ENCODE peak calls at places on chromosome 16, in four cellular contexts. F, L, E and O are unnamed samples.

GRCh38 chr16:50901062-50901461 is 159.2 kb downstream of the CYLD start:
- DNase-seq in F (no peak), L (no peak), E (no peak), O (no peak)

GRCh38 chr16:68564367-68564985 is 25.4 kb downstream of the ZFP90 start:
- DNase-seq in F (no peak), L (no peak), E (no peak), O (no peak)

GRCh38 chr16:49292413-49292812 is 10.8 kb upstream of the CBLN1 start:
- DNase-seq in F (no peak), L (no peak), E (no peak), O (no peak)

GRCh38 chr16:85137323-85138072 is 25.2 kb upstream of the CIBAR2 start:
- DNase-seq in F (no peak), L (no peak), E (peak; percentile 51), O (no peak)

GRCh38 chr16:73019456-73020362 is 28.2 kb downstream of the ZFHX3 start:
- DNase-seq in F (no peak), L (no peak), E (peak; percentile 7), O (peak; percentile 45)

GRCh38 chr16:79893445-79893844 is 292.9 kb upstream of the MAF start:
- DNase-seq in F (no peak), L (no peak), E (no peak), O (no peak)

GRCh38 chr16:12340151-12340733 is 363.7 kb downstream of the SNX29 start:
- DNase-seq in F (peak; percentile 72), L (no peak), E (peak; percentile 50), O (peak; percentile 55)

GRCh38 chr16:88938933-88939813 is 37.8 kb downstream of the CBFA2T3 start:
- DNase-seq in F (no peak), L (no peak), E (no peak), O (no peak)

GRCh38 chr16:23689442-23690187 is 10.9 kb downstream of the PLK1 start:
- DNase-seq in F (no peak), L (no peak), E (no peak), O (no peak)

GRCh38 chr16:53892155-53892554 is 188.2 kb downstream of the FTO start:
- DNase-seq in F (peak; percentile 61), L (no peak), E (peak; percentile 66), O (peak; percentile 22)

GRCh38 chr16:53891409-53892139 is 187.6 kb downstream of the FTO start:
- DNase-seq in F (no peak), L (no peak), E (no peak), O (no peak)

GRCh38 chr16:53896711-53897110 is 192.8 kb downstream of the FTO start:
- DNase-seq in F (no peak), L (no peak), E (no peak), O (no peak)

GRCh38 chr16:53898993-53899392 is 195.0 kb downstream of the FTO start:
- DNase-seq in F (no peak), L (no peak), E (no peak), O (no peak)

GRCh38 chr16:53893731-53894435 is 189.9 kb downstream of the FTO start:
- DNase-seq in F (no peak), L (no peak), E (no peak), O (no peak)
- TF ChIP-seq EGR1 in F (no peak), L (no peak), E (no peak), O (no peak)

GRCh38 chr16:8944113-8944765 is 19.5 kb downstream of the USP7 start:
- DNase-seq in F (no peak), L (peak; percentile 58), E (no peak), O (no peak)
- H3K4me1 ChIP-seq in F (peaks cover 13% of the 10 kb centered on the region), L (peaks cover 73% of the 10 kb centered on the region), E (peaks cover 15% of the 10 kb centered on the region), O (no peaks in the 10 kb centered on the region)

DNA sequence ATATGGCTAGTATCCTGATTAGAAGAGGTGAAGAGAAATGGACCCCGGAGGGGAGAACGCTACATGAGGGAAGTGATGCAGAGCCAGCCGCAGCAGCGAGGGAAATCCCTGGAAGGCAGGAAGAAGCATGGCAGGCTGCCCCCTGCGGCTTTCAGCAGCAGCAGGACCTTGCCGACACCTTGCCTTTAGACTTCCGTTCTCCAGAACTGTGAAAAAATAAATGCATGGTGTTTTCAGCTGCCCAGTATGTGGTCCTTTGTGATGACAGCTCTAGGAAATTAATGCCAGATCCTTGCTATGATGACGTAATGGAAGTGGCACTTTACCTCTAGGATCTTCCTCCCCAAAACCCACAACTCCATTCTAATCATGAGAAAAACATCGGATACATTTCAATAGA is 9.7 kb upstream of the ZFP1 start:
- DNase-seq in F (peak; percentile 61), L (no peak), E (no peak), O (no peak)
- TF ChIP-seq EGR1 in F (no peak), L (no peak), E (no peak), O (no peak)

GRCh38 chr16:82630219-82630618 is 3.5 kb downstream of the CDH13 start:
- DNase-seq in F (no peak), L (no peak), E (no peak), O (no peak)

GRCh38 chr16:82633964-82634600 is 7.3 kb downstream of the CDH13 start:
- DNase-seq in F (no peak), L (no peak), E (no peak), O (no peak)

GRCh38 chr16:82629441-82630027 is 2.8 kb downstream of the CDH13 start:
- DNase-seq in F (no peak), L (no peak), E (no peak), O (no peak)

GRCh38 chr16:82630688-82631087 is 3.9 kb downstream of the CDH13 start:
- DNase-seq in F (no peak), L (no peak), E (no peak), O (no peak)

DNA sequence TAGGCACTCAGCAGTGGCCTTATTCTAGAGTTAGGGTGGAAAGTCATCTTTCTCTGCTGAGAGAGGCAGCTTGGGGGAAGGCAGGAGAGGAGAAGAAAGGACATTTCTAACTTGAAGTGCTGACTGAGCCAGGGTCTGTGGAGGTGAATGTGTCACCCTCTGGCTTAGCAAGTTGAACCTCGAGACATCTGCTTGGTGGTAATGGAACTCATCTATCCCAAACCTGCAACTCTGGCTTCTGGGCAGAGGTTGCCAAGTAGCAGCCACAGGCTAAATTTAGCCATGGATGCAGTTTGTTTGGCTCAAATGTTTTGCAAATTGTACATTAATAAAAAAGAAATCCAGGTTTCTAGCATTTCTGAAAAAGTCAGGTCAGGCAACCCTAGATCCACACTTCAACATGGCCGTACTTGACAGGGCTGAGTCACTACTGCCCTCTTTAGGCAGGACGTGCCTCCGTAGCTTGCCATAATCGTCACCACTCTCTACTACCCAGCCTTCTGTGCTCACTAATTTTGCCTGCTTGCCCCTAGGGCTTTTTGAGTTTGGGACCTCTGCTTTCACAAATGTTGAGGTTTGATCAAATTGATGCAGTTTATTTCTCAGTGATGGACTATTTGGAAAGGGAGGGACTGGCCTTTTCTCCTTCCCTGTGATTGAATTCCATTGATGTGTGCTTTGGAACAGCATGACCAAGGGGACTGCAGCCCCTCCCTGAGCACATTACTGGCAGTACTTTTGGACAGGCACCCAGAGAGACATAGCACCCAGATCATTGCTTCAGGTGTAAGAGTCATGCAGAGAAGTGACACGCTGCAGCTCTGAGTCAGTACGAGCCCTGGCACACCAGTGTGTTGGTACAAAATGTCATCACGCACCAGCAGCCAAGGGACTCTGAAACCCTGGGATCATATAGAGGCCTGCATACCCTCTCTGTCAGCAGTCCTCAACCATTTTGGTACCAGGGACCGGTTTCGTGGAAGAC is 5.2 kb downstream of the CDH13 start:
- DNase-seq in F (no peak), L (no peak), E (peak; percentile 16), O (no peak)
- H3K4me1 ChIP-seq in F (peaks cover 11% of the 10 kb centered on the region), L (no peaks in the 10 kb centered on the region), E (no peaks in the 10 kb centered on the region), O (peaks cover 15% of the 10 kb centered on the region)

DNA sequence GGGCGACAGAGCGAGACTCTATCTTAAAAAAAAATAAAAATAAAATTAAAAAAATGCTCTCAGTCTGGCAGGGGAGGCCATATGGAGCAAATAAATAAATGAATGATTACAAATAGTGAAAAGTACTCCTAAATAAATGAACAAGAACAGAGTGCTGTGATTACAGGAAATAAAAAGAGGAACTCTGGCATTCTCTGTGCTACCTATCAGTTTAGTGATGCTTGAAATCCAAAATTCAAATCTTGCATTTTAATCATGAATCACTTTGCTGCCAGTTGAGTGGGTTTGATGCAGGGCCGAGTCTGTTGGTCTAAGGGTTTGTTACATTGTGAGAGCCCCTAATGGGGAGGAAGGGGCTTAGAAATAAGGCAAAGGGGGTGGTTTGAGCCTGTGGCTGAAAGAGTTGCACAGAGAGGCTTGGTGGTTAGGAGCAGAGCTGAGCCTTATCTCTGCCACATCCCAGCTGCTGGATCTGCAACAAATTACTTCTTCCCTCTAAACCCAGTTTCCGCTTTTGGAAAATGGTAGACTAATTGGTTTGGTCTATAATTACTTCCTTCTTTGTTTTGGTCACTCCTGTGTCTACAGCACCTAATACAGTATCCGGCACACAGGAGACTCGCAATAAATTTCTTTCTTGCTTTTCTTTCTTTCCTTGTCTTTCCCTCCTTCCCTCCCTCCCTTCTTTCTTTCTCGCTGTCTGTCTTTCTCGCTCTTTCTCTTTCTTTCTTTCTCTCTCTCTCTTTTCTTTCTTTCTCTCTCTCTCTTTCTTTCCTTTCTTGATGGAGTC is 6.3 kb upstream of the ABCC1 start:
- DNase-seq in F (no peak), L (no peak), E (no peak), O (no peak)
- TF ChIP-seq EGR1 in F (no peak), L (no peak), E (no peak), O (no peak)

GRCh38 chr16:4373909-4374742 is 2.5 kb downstream of the VASN start:
- DNase-seq in F (no peak), L (no peak), E (peak; percentile 52), O (no peak)

GRCh38 chr16:4372578-4373355 is 1.1 kb downstream of the VASN start:
- DNase-seq in F (no peak), L (no peak), E (peak; percentile 33), O (no peak)

GRCh38 chr16:4372315-4372577 is 598 bp downstream of the VASN start:
- DNase-seq in F (no peak), L (no peak), E (no peak), O (no peak)

GRCh38 chr16:4371481-4372314 is at the start of gene VASN:
- DNase-seq in F (peak; percentile 93), L (no peak), E (peak; percentile 86), O (peak; percentile 40)

DNA sequence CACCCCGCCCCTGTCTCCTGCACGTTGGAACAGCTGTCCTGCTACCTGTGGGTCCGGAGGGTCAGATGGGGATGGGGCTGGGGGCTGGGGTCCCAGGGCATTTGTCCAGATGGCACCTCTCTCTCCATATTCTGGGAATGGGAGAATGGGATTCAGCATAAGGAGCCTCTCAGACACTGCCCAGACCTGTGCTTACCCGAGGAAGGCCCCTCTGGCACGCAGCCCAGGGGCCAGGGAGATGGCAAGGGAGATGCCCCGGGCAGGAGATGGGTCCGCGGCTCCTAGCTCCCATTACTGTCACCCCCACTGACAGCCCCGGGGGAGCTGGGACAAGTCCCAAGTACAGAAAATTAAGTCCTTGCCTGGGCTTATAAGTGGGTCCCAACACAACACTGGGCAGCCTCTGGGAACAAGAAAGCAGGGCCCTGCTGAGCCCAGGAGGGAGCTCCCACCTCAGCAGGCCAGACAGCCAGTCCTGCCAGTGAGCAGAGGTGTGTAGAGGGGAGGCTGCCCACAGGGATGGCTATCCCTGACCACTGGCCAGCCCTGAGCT is 1.8 kb downstream of the VASN start:
- DNase-seq in F (no peak), L (no peak), E (no peak), O (no peak)
- H3K4me1 ChIP-seq in F (peaks cover 4% of the 10 kb centered on the region), L (no peaks in the 10 kb centered on the region), E (peaks cover 92% of the 10 kb centered on the region), O (peaks cover 44% of the 10 kb centered on the region)